ENCODE peak calls at places on chromosome 13, in seven cellular contexts. One of them, this sample, is unnamed.
A peak's percentile ranks its signal among the peaks of the same experiment; 100 is the strongest.

GRCh38 chr13:73273737-73274136 is 214.9 kb downstream of the KLF5 start:
- DNase-seq in T-helper 17 cell: no peak
- DNase-seq in activated CD4-positive, alpha-beta T cell treated with anti-CD3 and anti-CD28 coated beads, Interleukin-2, amount 10 ng/mL, durations not matched to agents 7 days and 5 days: no peak
- DNase-seq in left ventricle myocardium inferior: no peak
- DNase-seq in pons: no peak
- DNase-seq in NCI-H2029 treated with DMSO at 0.1 percent for 48 hours: no peak
- DNase-seq in HT-29: no peak
- DNase-seq in this sample: no peak

GRCh38 chr13:28716511-28716910 is 2.3 kb downstream of the SLC46A3 start:
- DNase-seq in HT-29: peak; percentile 63
- DNase-seq in T-helper 17 cell: no peak
- DNase-seq in left ventricle myocardium inferior: peak; percentile 30
- DNase-seq in activated CD4-positive, alpha-beta T cell treated with anti-CD3 and anti-CD28 coated beads, Interleukin-2, amount 10 ng/mL, durations not matched to agents 7 days and 5 days: no peak
- DNase-seq in pons: peak; percentile 26
- DNase-seq in NCI-H2029 treated with DMSO at 0.1 percent for 48 hours: no peak
- DNase-seq in this sample: no peak

GRCh38 chr13:51275101-51275500 is 52.9 kb downstream of the FAM124A start:
- DNase-seq in NCI-H2029 treated with DMSO at 0.1 percent for 48 hours: no peak
- DNase-seq in HT-29: no peak
- DNase-seq in activated CD4-positive, alpha-beta T cell treated with anti-CD3 and anti-CD28 coated beads, Interleukin-2, amount 10 ng/mL, durations not matched to agents 7 days and 5 days: no peak
- DNase-seq in left ventricle myocardium inferior: no peak
- DNase-seq in pons: peak; percentile 70
- DNase-seq in T-helper 17 cell: no peak
- DNase-seq in this sample: no peak

GRCh38 chr13:42075517-42075916 is 27.1 kb downstream of the DGKH start:
- DNase-seq in T-helper 17 cell: no peak
- DNase-seq in left ventricle myocardium inferior: no peak
- DNase-seq in NCI-H2029 treated with DMSO at 0.1 percent for 48 hours: peak; percentile 0
- DNase-seq in pons: no peak
- DNase-seq in activated CD4-positive, alpha-beta T cell treated with anti-CD3 and anti-CD28 coated beads, Interleukin-2, amount 10 ng/mL, durations not matched to agents 7 days and 5 days: no peak
- DNase-seq in HT-29: no peak
- DNase-seq in this sample: no peak

GRCh38 chr13:24097064-24097463 is 63.5 kb upstream of the SPATA13 start:
- DNase-seq in NCI-H2029 treated with DMSO at 0.1 percent for 48 hours: no peak
- DNase-seq in left ventricle myocardium inferior: no peak
- DNase-seq in pons: no peak
- DNase-seq in activated CD4-positive, alpha-beta T cell treated with anti-CD3 and anti-CD28 coated beads, Interleukin-2, amount 10 ng/mL, durations not matched to agents 7 days and 5 days: peak; percentile 6
- DNase-seq in HT-29: no peak
- DNase-seq in T-helper 17 cell: no peak
- DNase-seq in this sample: no peak

GRCh38 chr13:47826481-47826880 is 174.6 kb downstream of the SUCLA2 start:
- DNase-seq in left ventricle myocardium inferior: no peak
- DNase-seq in activated CD4-positive, alpha-beta T cell treated with anti-CD3 and anti-CD28 coated beads, Interleukin-2, amount 10 ng/mL, durations not matched to agents 7 days and 5 days: no peak
- DNase-seq in HT-29: no peak
- DNase-seq in T-helper 17 cell: no peak
- DNase-seq in NCI-H2029 treated with DMSO at 0.1 percent for 48 hours: no peak
- DNase-seq in pons: no peak
- DNase-seq in this sample: no peak

GRCh38 chr13:19910336-19911072 is 47.1 kb upstream of the ZMYM5 start:
- DNase-seq in left ventricle myocardium inferior: no peak
- DNase-seq in HT-29: no peak
- DNase-seq in activated CD4-positive, alpha-beta T cell treated with anti-CD3 and anti-CD28 coated beads, Interleukin-2, amount 10 ng/mL, durations not matched to agents 7 days and 5 days: no peak
- DNase-seq in T-helper 17 cell: no peak
- DNase-seq in pons: no peak
- DNase-seq in NCI-H2029 treated with DMSO at 0.1 percent for 48 hours: no peak
- DNase-seq in this sample: no peak

GRCh38 chr13:85819513-85819912 is 20.3 kb upstream of the SLITRK6 start:
- DNase-seq in pons: no peak
- DNase-seq in HT-29: no peak
- DNase-seq in left ventricle myocardium inferior: no peak
- DNase-seq in NCI-H2029 treated with DMSO at 0.1 percent for 48 hours: no peak
- DNase-seq in activated CD4-positive, alpha-beta T cell treated with anti-CD3 and anti-CD28 coated beads, Interleukin-2, amount 10 ng/mL, durations not matched to agents 7 days and 5 days: no peak
- DNase-seq in T-helper 17 cell: no peak
- DNase-seq in this sample: no peak

GRCh38 chr13:44884076-44884729 is 105.1 kb downstream of the NUFIP1 start:
- DNase-seq in left ventricle myocardium inferior: no peak
- DNase-seq in activated CD4-positive, alpha-beta T cell treated with anti-CD3 and anti-CD28 coated beads, Interleukin-2, amount 10 ng/mL, durations not matched to agents 7 days and 5 days: no peak
- DNase-seq in HT-29: no peak
- DNase-seq in pons: no peak
- DNase-seq in T-helper 17 cell: no peak
- DNase-seq in NCI-H2029 treated with DMSO at 0.1 percent for 48 hours: no peak
- DNase-seq in this sample: no peak